ENCODE peak calls at places on chromosomes 3 and 15, in six cellular contexts. T is GM12865, I is mucosa of descending colon, S is astrocyte of the spinal cord, P is bronchial epithelial cell, V is cardiac muscle cell. F is an unnamed sample.

GRCh38 chr3:96760956-96761355 is 53.4 kb upstream of the EPHA6 start:
- DNase-seq in P (peak), V (no peak), S (no peak), T (no peak), I (no peak), F (no peak)

GRCh38 chr3:39879581-39879980 is 70.2 kb downstream of the MYRIP start:
- DNase-seq in V (no peak), P (no peak), I (no peak), S (no peak), T (no peak), F (no peak)

GRCh38 chr3:193039058-193039457 is 121.4 kb upstream of the MB21D2 start:
- DNase-seq in I (no peak), T (no peak), S (no peak), V (no peak), P (no peak), F (no peak)

GRCh38 chr3:2839886-2840285 is 270.3 kb downstream of the IL5RA start:
- DNase-seq in V (no peak), T (no peak), P (no peak), S (no peak), I (no peak), F (no peak)

GRCh38 chr15:64107337-64107736 is 11.6 kb downstream of the SNX1 start:
- DNase-seq in I (no peak), P (no peak), V (no peak), T (no peak), S (no peak), F (no peak)

GRCh38 chr3:197224034-197224444 is 74.4 kb downstream of the DLG1 start:
- DNase-seq in T (peak), I (no peak), S (peak), V (peak), P (peak), F (no peak)

GRCh38 chr3:139906441-139906840 is 28.5 kb upstream of the CLSTN2 start:
- DNase-seq in S (peak), V (peak), I (no peak), T (no peak), P (peak), F (no peak)

GRCh38 chr15:35680951-35681350 is 135.0 kb upstream of the DPH6 start:
- DNase-seq in T (no peak), V (no peak), S (no peak), P (no peak), I (no peak), F (no peak)

GRCh38 chr3:174253221-174253620 is 605.9 kb upstream of the NAALADL2 start:
- DNase-seq in T (peak), S (no peak), V (no peak), P (no peak), I (no peak), F (no peak)

DNA sequence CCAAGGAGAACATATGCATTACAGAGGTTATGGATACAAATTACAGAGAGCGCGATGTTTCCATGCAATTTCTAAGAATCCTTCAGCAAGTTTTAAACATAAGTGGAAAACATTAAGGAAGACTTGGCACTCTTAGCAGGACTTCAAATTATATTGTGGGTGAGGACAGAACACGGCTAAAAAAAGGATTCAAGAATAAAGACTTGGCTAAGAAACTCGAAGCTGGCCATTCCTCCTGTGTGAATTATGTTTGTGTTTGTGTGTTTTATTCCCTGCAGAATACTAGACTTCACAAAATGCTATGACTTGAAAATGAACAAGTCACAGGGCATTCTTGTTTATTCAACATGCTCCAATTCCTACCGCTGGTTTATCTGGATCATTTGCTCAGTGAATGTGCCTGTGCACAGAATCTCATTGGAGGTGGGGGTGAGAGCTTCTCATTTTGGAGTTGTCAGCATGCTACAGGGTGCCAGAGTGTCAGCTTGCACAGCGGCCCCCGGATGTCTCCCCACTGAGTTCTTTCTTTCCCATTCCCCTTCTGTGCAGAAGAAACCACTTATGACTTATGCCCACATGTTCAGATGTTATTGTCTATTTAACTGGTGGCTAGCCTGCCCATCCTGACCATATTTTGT is 428.6 kb downstream of the ROBO2 start:
- DNase-seq in S (peak), I (no peak), V (no peak), T (no peak), P (no peak), F (no peak)
- TF ChIP-seq CTCF in S (no peak), I (no peak), V (no peak), T (no peak), P (no peak), F (no peak)

GRCh38 chr3:33035596-33035995 is 61.4 kb downstream of the GLB1 start:
- DNase-seq in V (peak), I (no peak), T (no peak), P (peak), S (peak), F (no peak)
- H3K4me3 ChIP-seq in V (no peak), I (no peak), T (no peak), P (no peak), S (no peak), F (no peak)

GRCh38 chr3:148366743-148367410 is 330.8 kb upstream of the AGTR1 start:
- DNase-seq in I (no peak), S (peak), P (peak), T (peak), V (peak), F (no peak)
- TF ChIP-seq CTCF in I (no peak), S (peak), P (no peak), T (peak), V (no peak), F (no peak)

DNA sequence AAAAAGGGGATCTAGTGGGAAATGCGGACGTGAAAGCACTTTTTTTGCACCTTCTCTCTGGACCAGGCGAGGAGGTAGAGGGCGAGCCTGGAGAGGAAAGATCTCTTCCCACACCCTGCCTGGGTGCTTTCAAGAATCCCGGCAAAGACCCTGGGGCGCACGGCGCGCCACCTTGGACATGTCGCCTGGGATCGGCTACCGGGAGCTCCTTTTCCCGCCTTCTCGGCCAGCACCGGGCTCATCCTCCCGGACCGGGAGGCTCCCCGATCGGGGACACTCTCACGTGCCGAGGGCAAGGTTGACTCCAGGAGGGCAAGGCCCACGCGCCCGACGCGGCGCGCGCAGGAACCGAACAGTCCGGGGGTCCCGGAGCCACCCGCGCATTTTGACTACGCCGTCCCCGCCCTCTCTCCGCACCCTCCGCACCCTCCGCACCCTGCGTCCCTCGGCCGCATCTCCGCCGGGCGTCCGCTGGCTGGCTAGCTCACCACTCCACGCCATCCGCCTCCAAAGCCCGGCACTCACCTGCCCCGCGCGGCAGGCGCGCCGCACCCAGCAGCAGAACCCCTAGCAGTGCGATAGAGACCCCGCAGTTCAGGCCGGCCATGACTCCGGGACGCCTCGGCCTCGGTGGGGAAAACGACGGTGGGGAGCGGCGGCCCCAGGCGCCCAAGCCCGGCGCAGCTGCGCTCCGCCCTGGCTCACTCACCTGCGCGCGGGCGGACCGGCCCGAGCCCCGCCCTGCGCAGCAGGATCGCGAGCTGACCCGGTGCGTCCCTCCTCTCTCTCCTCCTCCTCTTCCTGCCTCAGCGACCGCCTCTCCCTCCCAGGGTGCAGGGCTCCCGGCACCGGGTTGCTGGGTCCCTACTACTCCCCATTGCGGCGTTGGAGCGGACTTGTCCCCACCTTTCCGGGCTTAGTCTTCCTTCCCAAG is at the start of gene CDCP1:
- DNase-seq in V (no peak), T (no peak), S (no peak), I (peak), P (peak), F (no peak)
- H3K4me3 ChIP-seq in V (peak), T (no peak), S (peak), I (peak), P (peak), F (peak)

GRCh38 chr3:52040600-52040999 is 15.8 kb downstream of the DUSP7 start:
- DNase-seq in S (no peak), V (no peak), P (no peak), I (no peak), T (no peak), F (no peak)

GRCh38 chr3:52043750-52044149 is 12.6 kb downstream of the DUSP7 start:
- DNase-seq in V (no peak), T (no peak), S (no peak), I (no peak), P (no peak), F (no peak)

GRCh38 chr3:52039426-52039825 is 16.9 kb downstream of the DUSP7 start:
- DNase-seq in S (no peak), I (no peak), T (no peak), V (no peak), P (no peak), F (no peak)

GRCh38 chr3:52039846-52040245 is 16.5 kb downstream of the DUSP7 start:
- DNase-seq in I (no peak), V (peak), P (peak), T (no peak), S (peak), F (no peak)

GRCh38 chr3:52041118-52041847 is 15.1 kb downstream of the DUSP7 start:
- DNase-seq in I (no peak), T (no peak), S (no peak), V (no peak), P (no peak), F (no peak)
- TF ChIP-seq CTCF in I (no peak), T (no peak), S (peak), V (peak), P (peak), F (no peak)

GRCh38 chr3:54122802-54123537 is 618 bp downstream of the CACNA2D3 start:
- DNase-seq in V (no peak), T (no peak), P (no peak), S (no peak), I (no peak), F (no peak)
- H3K4me3 ChIP-seq in V (peak), T (no peak), P (no peak), S (no peak), I (no peak), F (peak)